ENCODE peak calls at places on chromosomes 13 and 19, in five cellular contexts. Y is Peyer's patch, G is heart left ventricle, X is IMR-90, Z is ovary. O is an unnamed sample.

GRCh38 chr13:39037410-39037879 is 444 bp downstream of the PROSER1 start:
- DNase-seq in G (no peak), Z (no peak), X (no peak), Y (no peak), O (no peak)

GRCh38 chr19:56566904-56567273 is 379 bp upstream of the ZNF470 start:
- DNase-seq in Z (no peak), X (no peak), Y (no peak), G (peak; percentile 50), O (peak; percentile 24)

GRCh38 chr19:21117041-21117907 is 24.6 kb upstream of the ZNF431 start:
- DNase-seq in G (no peak), X (peak; percentile 33), Y (no peak), Z (no peak), O (no peak)

GRCh38 chr19:44712864-44713515 is 14.0 kb downstream of the CEACAM16 start:
- DNase-seq in G (no peak), X (no peak), Y (no peak), Z (no peak), O (no peak)

GRCh38 chr19:40365613-40366401 is 17.3 kb downstream of the PLD3 start:
- DNase-seq in G (peak; percentile 68), X (peak; percentile 71), Y (peak; percentile 72), Z (peak; percentile 89), O (peak; percentile 43)

GRCh38 chr19:40721936-40722661 is 5.2 kb downstream of the ITPKC start:
- DNase-seq in G (no peak), Z (no peak), X (peak; percentile 41), Y (no peak), O (peak; percentile 29)

GRCh38 chr13:111387945-111388600 is 67.6 kb downstream of the TEX29 start:
- DNase-seq in Z (no peak), X (no peak), G (no peak), Y (no peak), O (no peak)

GRCh38 chr19:33125929-33126388 is 6.0 kb upstream of the WDR88 start:
- DNase-seq in G (peak; percentile 50), X (peak; percentile 69), Y (no peak), Z (peak; percentile 45), O (peak; percentile 48)

GRCh38 chr13:30791354-30791921 is 56.1 kb downstream of the ALOX5AP start:
- DNase-seq in G (peak; percentile 44), Y (no peak), Z (no peak), X (peak; percentile 43), O (peak; percentile 17)

GRCh38 chr19:10189631-10190425 is 4.9 kb downstream of the DNMT1 start:
- DNase-seq in X (peak; percentile 38), G (no peak), Z (no peak), Y (no peak), O (no peak)

GRCh38 chr19:55487884-55488687 is at the start of gene SSC5D:
- DNase-seq in G (peak; percentile 68), Y (no peak), Z (peak; percentile 80), X (peak; percentile 26), O (no peak)

GRCh38 chr19:27974082-27974513 is 1238.9 kb downstream of the UQCRFS1 start:
- DNase-seq in G (no peak), Z (no peak), Y (no peak), X (no peak), O (peak; percentile 35)

GRCh38 chr13:96052655-96053002 is 572 bp downstream of the UGGT2 start:
- DNase-seq in G (no peak), Y (no peak), Z (no peak), X (peak; percentile 83), O (no peak)

GRCh38 chr13:113078895-113079720 is 26.5 kb upstream of the F7 start:
- DNase-seq in G (peak; percentile 20), X (no peak), Z (no peak), Y (no peak), O (no peak)

GRCh38 chr13:32528358-32528757 is 10.2 kb downstream of the N4BP2L2 start:
- DNase-seq in Y (no peak), Z (no peak), X (peak; percentile 8), G (no peak), O (no peak)

GRCh38 chr19:55146648-55147218 is 2.3 kb downstream of the TNNT1 start:
- DNase-seq in Y (no peak), Z (no peak), G (no peak), X (no peak), O (no peak)

GRCh38 chr13:28349901-28350654 is 144.8 kb downstream of the FLT1 start:
- DNase-seq in G (peak; percentile 36), Z (no peak), X (no peak), Y (no peak), O (no peak)

GRCh38 chr13:79228972-79229371 is 177.1 kb downstream of the RBM26 start:
- DNase-seq in Z (no peak), X (no peak), G (no peak), Y (no peak), O (no peak)

GRCh38 chr19:7349961-7350711 is 1.4 kb downstream of the ARHGEF18 start:
- DNase-seq in G (no peak), Y (no peak), Z (no peak), X (no peak), O (no peak)

GRCh38 chr13:48976677-48977625 is 1.2 kb downstream of the FNDC3A start:
- DNase-seq in Y (no peak), G (no peak), Z (no peak), X (no peak), O (no peak)

GRCh38 chr19:5958851-5959122 is 19.2 kb downstream of the RANBP3 start:
- DNase-seq in Y (no peak), Z (no peak), X (no peak), G (no peak), O (no peak)
- H3K4me1 ChIP-seq in Y (peaks cover 21% of the 10 kb centered on the region), Z (peaks cover 37% of the 10 kb centered on the region), X (peaks cover 50% of the 10 kb centered on the region), G (peaks cover 83% of the 10 kb centered on the region), O (peaks cover 97% of the 10 kb centered on the region)

DNA sequence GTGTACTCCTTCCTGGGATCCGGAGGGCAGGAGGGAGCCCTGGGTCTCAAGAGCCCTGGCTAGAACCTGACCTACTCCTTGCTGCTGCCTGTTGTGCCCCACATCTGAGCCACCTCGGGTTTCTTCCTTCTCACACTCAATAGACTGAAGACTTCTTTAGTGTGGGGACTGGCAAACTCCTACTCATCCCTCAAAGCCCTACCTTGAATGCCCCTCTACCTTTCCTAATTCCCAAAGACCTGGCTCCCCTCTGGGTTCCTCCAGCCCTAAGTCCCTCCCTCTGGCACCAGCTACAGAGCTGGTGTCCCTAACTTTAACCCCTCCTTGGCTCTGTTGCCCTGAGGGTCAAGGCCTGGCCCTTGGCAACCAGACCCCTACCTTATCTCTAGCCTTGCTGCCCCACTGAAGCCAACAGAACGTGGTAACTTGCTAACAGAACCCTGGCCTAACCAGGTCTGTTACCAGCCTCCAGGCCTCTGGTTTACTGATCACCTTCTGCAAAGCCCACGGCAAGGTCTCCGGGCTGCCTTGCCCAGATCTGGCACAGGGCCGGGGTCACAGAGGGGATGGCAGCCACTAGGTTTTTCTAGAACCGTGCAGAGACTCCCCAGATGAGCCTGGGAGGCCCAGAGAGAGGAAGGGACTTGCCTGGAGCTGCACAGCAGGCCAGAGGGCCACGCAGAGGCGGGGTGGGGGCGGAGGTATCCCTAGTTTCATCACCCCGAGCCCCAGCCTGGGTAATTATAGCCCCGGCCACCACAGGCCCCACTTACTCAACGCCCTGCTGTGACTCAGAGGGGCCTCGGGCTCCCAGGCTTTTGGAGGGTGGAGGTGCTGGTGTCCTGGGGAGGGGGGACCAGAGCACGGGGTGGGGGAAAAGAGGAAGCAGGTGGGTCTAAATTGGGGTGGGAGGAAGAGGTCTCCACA is 15.3 kb downstream of the ZBTB7A start:
- DNase-seq in Z (no peak), Y (peak; percentile 72), G (no peak), X (peak; percentile 55), O (no peak)
- TF ChIP-seq POLR2A in Z (no peak), Y (no peak), G (no peak), X (no peak), O (no peak)

GRCh38 chr19:1769645-1769985 is 16.3 kb downstream of the ONECUT3 start:
- DNase-seq in G (no peak), X (no peak), Z (no peak), Y (no peak), O (no peak)
- H3K27me3 ChIP-seq in G (peaks cover 65% of the 10 kb centered on the region), X (peaks cover 60% of the 10 kb centered on the region), Z (no peaks in the 10 kb centered on the region), Y (no peaks in the 10 kb centered on the region), O (no peaks in the 10 kb centered on the region)

GRCh38 chr13:74424455-74424854 is 290.3 kb upstream of the KLF12 start:
- DNase-seq in X (no peak), Z (no peak), Y (no peak), G (no peak), O (no peak)
- H3K4me1 ChIP-seq in X (no peaks in the 10 kb centered on the region), Z (no peaks in the 10 kb centered on the region), Y (no peaks in the 10 kb centered on the region), G (no peaks in the 10 kb centered on the region), O (no peaks in the 10 kb centered on the region)

GRCh38 chr13:45331123-45331619 is 9.8 kb downstream of the TPT1 start:
- DNase-seq in Y (no peak), G (no peak), X (no peak), Z (no peak), O (no peak)
- TF ChIP-seq POLR2A in Y (no peak), G (no peak), X (no peak), Z (no peak), O (no peak)

GRCh38 chr13:94967183-94968039 is 255.1 kb upstream of the SOX21 start:
- DNase-seq in X (no peak), Z (peak; percentile 24), G (no peak), Y (peak; percentile 49), O (no peak)
- H3K27me3 ChIP-seq in X (peaks cover 50% of the 10 kb centered on the region), Z (no peaks in the 10 kb centered on the region), G (peaks cover 45% of the 10 kb centered on the region), Y (no peaks in the 10 kb centered on the region), O (no peaks in the 10 kb centered on the region)

GRCh38 chr19:1019616-1019961 is 1.3 kb downstream of the TMEM259 start:
- DNase-seq in Z (no peak), G (no peak), X (no peak), Y (no peak), O (no peak)

GRCh38 chr19:1017115-1017905 is 3.6 kb downstream of the TMEM259 start:
- DNase-seq in X (no peak), Z (no peak), Y (peak; percentile 80), G (no peak), O (peak; percentile 81)

GRCh38 chr19:1017906-1018305 is 3.0 kb downstream of the TMEM259 start:
- DNase-seq in Y (no peak), G (no peak), Z (no peak), X (no peak), O (no peak)

GRCh38 chr19:1018932-1019615 is 1.8 kb downstream of the TMEM259 start:
- DNase-seq in X (no peak), Y (no peak), G (no peak), Z (no peak), O (no peak)

GRCh38 chr19:1018393-1018792 is 2.5 kb downstream of the TMEM259 start:
- DNase-seq in Y (no peak), Z (no peak), X (no peak), G (no peak), O (no peak)
- H3K4me1 ChIP-seq in Y (peaks cover 16% of the 10 kb centered on the region), Z (peaks cover 33% of the 10 kb centered on the region), X (peaks cover 33% of the 10 kb centered on the region), G (peaks cover 67% of the 10 kb centered on the region), O (peaks cover 66% of the 10 kb centered on the region)

DNA sequence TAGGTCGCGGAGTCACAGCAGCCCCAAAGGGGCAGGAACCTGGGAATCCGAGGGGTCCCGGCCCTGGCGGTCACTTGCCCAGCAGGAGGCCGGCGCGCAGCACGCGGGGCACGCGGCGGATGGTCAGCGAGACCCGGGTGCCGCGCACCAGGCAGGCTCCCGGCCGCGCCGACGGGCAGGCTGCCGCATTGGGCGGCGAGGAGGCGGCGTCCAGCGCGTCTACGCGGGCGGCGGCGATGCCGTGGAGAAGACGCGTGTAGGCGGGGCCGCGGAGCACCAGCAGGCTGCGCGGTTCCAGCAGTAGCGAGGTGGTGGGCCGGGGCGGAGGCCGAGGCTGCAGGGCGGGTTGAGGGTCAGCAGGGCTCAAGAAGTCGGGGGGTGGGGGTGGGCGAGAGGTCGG is 607 bp upstream of the SYNE4 start:
- DNase-seq in Z (peak; percentile 71), Y (peak; percentile 80), X (peak; percentile 48), G (peak; percentile 69), O (peak; percentile 74)
- TF ChIP-seq POLR2A in Z (no peak), Y (peak; percentile 26), X (no peak), G (no peak), O (no peak)